ENCODE peak calls at places on chromosomes 13 and 19, in seven cellular contexts. One of them, this sample, is unnamed.
A peak's percentile ranks its signal among the peaks of the same experiment; 100 is the strongest.

GRCh38 chr13:112756967-112757758 is 67.3 kb downstream of the ATP11A start:
- DNase-seq in uterus: no peak
- DNase-seq in OCI-LY7: no peak
- DNase-seq in cardiac fibroblast: no peak
- DNase-seq in heart right ventricle: no peak
- DNase-seq in GM06990: no peak
- DNase-seq in heart left ventricle: no peak
- DNase-seq in this sample: no peak

GRCh38 chr19:10288662-10289166 is 1.0 kb upstream of the ICAM5 start:
- DNase-seq in uterus: no peak
- DNase-seq in OCI-LY7: peak; percentile 83
- DNase-seq in cardiac fibroblast: peak; percentile 36
- DNase-seq in heart right ventricle: no peak
- DNase-seq in GM06990: peak; percentile 76
- DNase-seq in heart left ventricle: no peak
- DNase-seq in this sample: peak; percentile 85

GRCh38 chr13:72820156-72820897 is 38.4 kb downstream of the PIBF1 start:
- DNase-seq in uterus: no peak
- DNase-seq in OCI-LY7: no peak
- DNase-seq in cardiac fibroblast: peak; percentile 74
- DNase-seq in heart right ventricle: no peak
- DNase-seq in GM06990: no peak
- DNase-seq in heart left ventricle: no peak
- DNase-seq in this sample: no peak

GRCh38 chr19:15195987-15196682 is 4.7 kb downstream of the NOTCH3 start:
- DNase-seq in uterus: no peak
- DNase-seq in OCI-LY7: no peak
- DNase-seq in cardiac fibroblast: peak; percentile 36
- DNase-seq in heart right ventricle: no peak
- DNase-seq in GM06990: no peak
- DNase-seq in heart left ventricle: no peak
- DNase-seq in this sample: no peak

GRCh38 chr13:20848944-20849343 is 53.6 kb downstream of the XPO4 start:
- DNase-seq in uterus: no peak
- DNase-seq in OCI-LY7: no peak
- DNase-seq in cardiac fibroblast: no peak
- DNase-seq in heart right ventricle: no peak
- DNase-seq in GM06990: no peak
- DNase-seq in heart left ventricle: no peak
- DNase-seq in this sample: no peak

GRCh38 chr19:3881272-3882040 is 971 bp downstream of the ATCAY start:
- DNase-seq in uterus: no peak
- DNase-seq in OCI-LY7: no peak
- DNase-seq in cardiac fibroblast: no peak
- DNase-seq in heart right ventricle: no peak
- DNase-seq in GM06990: no peak
- DNase-seq in heart left ventricle: no peak
- DNase-seq in this sample: no peak

GRCh38 chr19:1668339-1669123 is 16.1 kb upstream of the TCF3 start:
- DNase-seq in uterus: no peak
- DNase-seq in OCI-LY7: no peak
- DNase-seq in cardiac fibroblast: no peak
- DNase-seq in heart right ventricle: no peak
- DNase-seq in GM06990: peak; percentile 80
- DNase-seq in heart left ventricle: no peak
- DNase-seq in this sample: peak; percentile 62

GRCh38 chr19:5038631-5039271 is 69.8 kb downstream of the KDM4B start:
- DNase-seq in uterus: no peak
- DNase-seq in OCI-LY7: peak; percentile 61
- DNase-seq in cardiac fibroblast: peak; percentile 38
- DNase-seq in heart right ventricle: no peak
- DNase-seq in GM06990: no peak
- DNase-seq in heart left ventricle: no peak
- DNase-seq in this sample: no peak

GRCh38 chr13:98370806-98371553 is 193.9 kb upstream of the RNF113B start:
- DNase-seq in uterus: peak; percentile 72
- DNase-seq in OCI-LY7: no peak
- DNase-seq in cardiac fibroblast: peak; percentile 80
- DNase-seq in heart right ventricle: peak; percentile 47
- DNase-seq in GM06990: no peak
- DNase-seq in heart left ventricle: peak; percentile 47
- DNase-seq in this sample: no peak

GRCh38 chr13:70623260-70623659 is 515.0 kb upstream of the KLHL1 start:
- DNase-seq in uterus: no peak
- DNase-seq in OCI-LY7: peak; percentile 9
- DNase-seq in cardiac fibroblast: peak; percentile 31
- DNase-seq in heart right ventricle: no peak
- DNase-seq in GM06990: no peak
- DNase-seq in heart left ventricle: no peak
- DNase-seq in this sample: no peak

GRCh38 chr19:10291554-10292205 is 1.9 kb downstream of the ICAM5 start:
- DNase-seq in uterus: no peak
- DNase-seq in OCI-LY7: peak; percentile 27
- DNase-seq in cardiac fibroblast: no peak
- DNase-seq in heart right ventricle: no peak
- DNase-seq in GM06990: no peak
- DNase-seq in heart left ventricle: no peak
- DNase-seq in this sample: no peak

GRCh38 chr19:54275951-54276350 is 5.0 kb downstream of the LILRB2 start:
- DNase-seq in uterus: no peak
- DNase-seq in OCI-LY7: no peak
- DNase-seq in cardiac fibroblast: no peak
- DNase-seq in heart right ventricle: no peak
- DNase-seq in GM06990: no peak
- DNase-seq in heart left ventricle: no peak
- DNase-seq in this sample: no peak

GRCh38 chr19:375395-376110 is 31.0 kb upstream of the MIER2 start:
- DNase-seq in uterus: no peak
- DNase-seq in OCI-LY7: no peak
- DNase-seq in cardiac fibroblast: no peak
- DNase-seq in heart right ventricle: no peak
- DNase-seq in GM06990: no peak
- DNase-seq in heart left ventricle: no peak
- DNase-seq in this sample: no peak

GRCh38 chr19:58399903-58400637 is 4.6 kb downstream of the RNF225 start:
- DNase-seq in uterus: no peak
- DNase-seq in OCI-LY7: no peak
- DNase-seq in cardiac fibroblast: no peak
- DNase-seq in heart right ventricle: no peak
- DNase-seq in GM06990: no peak
- DNase-seq in heart left ventricle: no peak
- DNase-seq in this sample: no peak

GRCh38 chr19:1355974-1356865 is 27.5 kb upstream of the NDUFS7 start:
- DNase-seq in uterus: peak; percentile 84
- DNase-seq in OCI-LY7: no peak
- DNase-seq in cardiac fibroblast: no peak
- DNase-seq in heart right ventricle: no peak
- DNase-seq in GM06990: no peak
- DNase-seq in heart left ventricle: no peak
- DNase-seq in this sample: no peak

GRCh38 chr19:8302357-8302691 is 5.8 kb downstream of the CD320 start:
- DNase-seq in uterus: peak; percentile 11
- DNase-seq in OCI-LY7: no peak
- DNase-seq in cardiac fibroblast: peak; percentile 29
- DNase-seq in heart right ventricle: peak; percentile 76
- DNase-seq in GM06990: no peak
- DNase-seq in heart left ventricle: peak; percentile 76
- DNase-seq in this sample: no peak

GRCh38 chr19:1130801-1131717 is 27.3 kb downstream of the GPX4 start:
- DNase-seq in uterus: peak; percentile 26
- DNase-seq in OCI-LY7: peak; percentile 41
- DNase-seq in cardiac fibroblast: no peak
- DNase-seq in heart right ventricle: no peak
- DNase-seq in GM06990: peak; percentile 72
- DNase-seq in heart left ventricle: no peak
- DNase-seq in this sample: peak; percentile 69

GRCh38 chr19:36093146-36093662 is 17.7 kb upstream of the OVOL3 start:
- DNase-seq in uterus: no peak
- DNase-seq in OCI-LY7: no peak
- DNase-seq in cardiac fibroblast: no peak
- DNase-seq in heart right ventricle: no peak
- DNase-seq in GM06990: no peak
- DNase-seq in heart left ventricle: no peak
- DNase-seq in this sample: peak; percentile 80

GRCh38 chr13:29801737-29802305 is 48.6 kb downstream of the UBL3 start:
- DNase-seq in uterus: no peak
- DNase-seq in OCI-LY7: peak; percentile 20
- DNase-seq in cardiac fibroblast: peak; percentile 7
- DNase-seq in heart right ventricle: no peak
- DNase-seq in GM06990: no peak
- DNase-seq in heart left ventricle: no peak
- DNase-seq in this sample: no peak

GRCh38 chr13:113982296-113982661 is 8.4 kb upstream of the C13orf46 start:
- DNase-seq in uterus: peak; percentile 9
- DNase-seq in OCI-LY7: no peak
- DNase-seq in cardiac fibroblast: no peak
- DNase-seq in heart right ventricle: no peak
- DNase-seq in GM06990: no peak
- DNase-seq in heart left ventricle: no peak
- DNase-seq in this sample: no peak

GRCh38 chr19:53597023-53597422 is 34.8 kb upstream of the DPRX start:
- DNase-seq in uterus: no peak
- DNase-seq in OCI-LY7: no peak
- DNase-seq in cardiac fibroblast: no peak
- DNase-seq in heart right ventricle: no peak
- DNase-seq in GM06990: no peak
- DNase-seq in heart left ventricle: no peak
- DNase-seq in this sample: no peak

GRCh38 chr19:38251564-38252051 is 4.6 kb downstream of the PPP1R14A start:
- DNase-seq in uterus: peak; percentile 57
- DNase-seq in OCI-LY7: no peak
- DNase-seq in cardiac fibroblast: peak; percentile 40
- DNase-seq in heart right ventricle: peak; percentile 79
- DNase-seq in GM06990: no peak
- DNase-seq in heart left ventricle: peak; percentile 79
- DNase-seq in this sample: no peak

GRCh38 chr19:19460761-19461265 is 54.5 kb downstream of the TSSK6 start:
- DNase-seq in uterus: no peak
- DNase-seq in OCI-LY7: peak; percentile 31
- DNase-seq in cardiac fibroblast: peak; percentile 55
- DNase-seq in heart right ventricle: peak; percentile 64
- DNase-seq in GM06990: peak; percentile 71
- DNase-seq in heart left ventricle: peak; percentile 77
- DNase-seq in this sample: peak; percentile 63

DNA sequence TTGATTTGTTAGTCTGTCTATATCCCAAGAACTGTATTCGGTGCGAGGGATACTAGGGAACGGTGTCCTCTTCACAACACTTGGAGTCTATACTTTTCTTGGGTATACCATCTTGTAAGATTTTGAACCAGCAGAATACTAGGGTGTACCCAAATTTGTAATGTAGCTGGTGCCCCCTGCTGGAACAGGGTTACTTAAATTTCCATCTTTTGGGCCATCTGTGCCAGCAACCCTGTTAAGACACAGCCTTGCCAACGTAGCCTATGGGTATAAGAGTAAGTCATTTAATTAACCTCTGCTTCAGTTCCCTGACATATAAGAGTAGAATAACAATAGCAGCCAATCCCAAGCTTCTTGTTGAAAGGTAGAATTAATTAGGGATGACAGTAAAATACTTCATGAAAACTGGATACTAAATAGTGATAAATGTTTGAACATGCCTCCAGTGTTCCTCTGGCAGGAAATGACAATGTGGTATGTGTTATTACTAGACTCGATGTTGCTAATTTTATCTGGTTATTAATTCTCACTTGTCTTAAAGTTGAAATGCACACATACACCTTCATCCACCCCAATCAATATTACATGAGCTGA is 607.6 kb downstream of the FGF9 start:
- DNase-seq in uterus: peak; percentile 28
- DNase-seq in OCI-LY7: peak; percentile 32
- DNase-seq in cardiac fibroblast: no peak
- DNase-seq in heart right ventricle: peak; percentile 17
- DNase-seq in GM06990: peak; percentile 32
- DNase-seq in heart left ventricle: peak; percentile 40
- DNase-seq in this sample: peak; percentile 40
- TF ChIP-seq CTCF in uterus: no peak
- TF ChIP-seq CTCF in OCI-LY7: peak; percentile 68
- TF ChIP-seq CTCF in cardiac fibroblast: no peak
- TF ChIP-seq CTCF in heart right ventricle: peak; percentile 59
- TF ChIP-seq CTCF in GM06990: peak; percentile 65
- TF ChIP-seq CTCF in heart left ventricle: peak; percentile 40
- TF ChIP-seq CTCF in this sample: peak; percentile 29

DNA sequence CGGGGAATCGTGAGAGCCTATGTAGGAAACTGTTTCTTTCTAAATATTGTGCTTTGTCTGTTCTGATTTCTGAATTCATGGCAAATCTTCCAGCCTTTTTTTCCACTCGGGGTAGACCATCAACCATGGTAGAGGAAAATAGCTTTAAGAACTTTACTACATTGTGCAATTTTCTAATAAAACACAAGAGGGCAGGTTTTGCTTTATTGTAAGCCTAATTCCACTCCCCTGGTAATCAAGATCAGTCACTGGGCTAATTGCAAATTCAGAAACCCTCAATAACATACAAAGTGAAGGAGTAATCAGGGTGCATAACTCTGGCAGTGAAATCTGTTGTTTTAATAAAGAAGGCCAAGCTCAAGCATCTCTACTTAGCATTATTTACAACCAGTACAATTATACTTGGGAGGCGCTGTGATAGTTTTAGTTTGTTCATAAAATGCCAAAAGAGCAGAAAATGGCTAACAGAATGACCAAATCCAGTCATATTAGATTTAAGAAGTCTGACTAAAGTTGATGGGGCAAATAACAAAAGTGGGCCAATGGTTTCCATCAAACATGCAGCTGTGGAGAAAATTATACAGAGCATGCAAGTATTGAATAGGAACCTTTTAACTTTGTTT is 43.8 kb downstream of the DCT start:
- DNase-seq in uterus: no peak
- DNase-seq in OCI-LY7: peak; percentile 53
- DNase-seq in cardiac fibroblast: peak; percentile 68
- DNase-seq in heart right ventricle: no peak
- DNase-seq in GM06990: no peak
- DNase-seq in heart left ventricle: no peak
- DNase-seq in this sample: peak; percentile 41
- TF ChIP-seq CTCF in uterus: peak; percentile 47
- TF ChIP-seq CTCF in OCI-LY7: peak; percentile 75
- TF ChIP-seq CTCF in cardiac fibroblast: peak; percentile 54
- TF ChIP-seq CTCF in heart right ventricle: peak; percentile 73
- TF ChIP-seq CTCF in GM06990: peak; percentile 47
- TF ChIP-seq CTCF in heart left ventricle: peak; percentile 53
- TF ChIP-seq CTCF in this sample: peak; percentile 30

GRCh38 chr19:17725422-17726078 is 6.3 kb downstream of the MAP1S start:
- DNase-seq in uterus: no peak
- DNase-seq in OCI-LY7: no peak
- DNase-seq in cardiac fibroblast: no peak
- DNase-seq in heart right ventricle: no peak
- DNase-seq in GM06990: no peak
- DNase-seq in heart left ventricle: no peak
- DNase-seq in this sample: no peak
- TF ChIP-seq CTCF in uterus: no peak
- TF ChIP-seq CTCF in OCI-LY7: peak; percentile 83
- TF ChIP-seq CTCF in cardiac fibroblast: peak; percentile 30
- TF ChIP-seq CTCF in heart right ventricle: peak; percentile 24
- TF ChIP-seq CTCF in GM06990: peak; percentile 57
- TF ChIP-seq CTCF in heart left ventricle: peak; percentile 23
- TF ChIP-seq CTCF in this sample: peak; percentile 48

DNA sequence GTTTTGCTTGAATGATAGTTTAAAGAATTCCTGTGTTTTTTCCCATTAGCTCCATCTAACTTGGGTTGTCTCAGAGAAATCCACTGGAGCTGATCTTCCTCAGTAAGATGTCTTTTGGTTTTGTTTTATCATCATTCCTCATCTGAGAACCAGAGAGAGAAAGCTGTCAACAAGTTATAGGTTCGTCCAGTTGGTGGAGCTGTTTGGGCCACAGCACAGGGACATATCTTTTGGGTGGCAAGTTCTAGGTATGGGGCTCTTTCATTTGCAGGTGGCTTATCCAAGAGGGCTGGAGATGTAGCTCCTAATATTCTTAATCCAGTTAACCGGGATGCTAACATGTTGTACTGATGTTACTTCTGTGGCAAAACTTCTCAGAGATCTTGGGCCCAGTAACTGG is 174.2 kb downstream of the KCNRG start:
- DNase-seq in uterus: no peak
- DNase-seq in OCI-LY7: no peak
- DNase-seq in cardiac fibroblast: no peak
- DNase-seq in heart right ventricle: no peak
- DNase-seq in GM06990: no peak
- DNase-seq in heart left ventricle: no peak
- DNase-seq in this sample: no peak
- TF ChIP-seq CTCF in uterus: no peak
- TF ChIP-seq CTCF in OCI-LY7: peak; percentile 44
- TF ChIP-seq CTCF in cardiac fibroblast: no peak
- TF ChIP-seq CTCF in heart right ventricle: no peak
- TF ChIP-seq CTCF in GM06990: peak; percentile 23
- TF ChIP-seq CTCF in heart left ventricle: no peak
- TF ChIP-seq CTCF in this sample: no peak